ENCODE peak calls at places on chromosomes 6 and 20, in seven cellular contexts. One of them, this sample, is unnamed.

GRCh38 chr6:116313377-116313776 is 33.6 kb upstream of the TSPYL1 start:
- DNase-seq in upper lobe of right lung: no peak
- DNase-seq in neural crest cell: no peak
- DNase-seq in AG08395: peak; percentile 24
- DNase-seq in left colon: no peak
- DNase-seq in psoas muscle: no peak
- DNase-seq in hippocampal formation: no peak
- DNase-seq in this sample: no peak

GRCh38 chr6:106799008-106799952 is 169.9 kb downstream of the QRSL1 start:
- DNase-seq in psoas muscle: no peak
- DNase-seq in hippocampal formation: no peak
- DNase-seq in AG08395: peak; percentile 69
- DNase-seq in upper lobe of right lung: no peak
- DNase-seq in neural crest cell: no peak
- DNase-seq in left colon: no peak
- DNase-seq in this sample: no peak

GRCh38 chr20:20482453-20482852 is 114.5 kb downstream of the INSM1 start:
- DNase-seq in upper lobe of right lung: no peak
- DNase-seq in hippocampal formation: no peak
- DNase-seq in neural crest cell: no peak
- DNase-seq in psoas muscle: no peak
- DNase-seq in AG08395: no peak
- DNase-seq in left colon: no peak
- DNase-seq in this sample: no peak

GRCh38 chr6:156752666-156753301 is 24.4 kb upstream of the ARID1B start:
- DNase-seq in left colon: peak; percentile 40
- DNase-seq in upper lobe of right lung: no peak
- DNase-seq in AG08395: no peak
- DNase-seq in psoas muscle: no peak
- DNase-seq in hippocampal formation: no peak
- DNase-seq in neural crest cell: no peak
- DNase-seq in this sample: no peak

GRCh38 chr6:39886871-39887270 is 47.4 kb downstream of the MOCS1 start:
- DNase-seq in left colon: no peak
- DNase-seq in AG08395: no peak
- DNase-seq in hippocampal formation: no peak
- DNase-seq in neural crest cell: no peak
- DNase-seq in psoas muscle: no peak
- DNase-seq in upper lobe of right lung: no peak
- DNase-seq in this sample: no peak

GRCh38 chr6:125598422-125598821 is 151.0 kb upstream of the HEY2 start:
- DNase-seq in left colon: peak; percentile 12
- DNase-seq in upper lobe of right lung: peak; percentile 80
- DNase-seq in AG08395: peak; percentile 85
- DNase-seq in hippocampal formation: no peak
- DNase-seq in psoas muscle: peak; percentile 94
- DNase-seq in neural crest cell: no peak
- DNase-seq in this sample: no peak

GRCh38 chr20:58605292-58606065 is 45.6 kb upstream of the STX16 start:
- DNase-seq in left colon: no peak
- DNase-seq in psoas muscle: peak; percentile 30
- DNase-seq in hippocampal formation: no peak
- DNase-seq in neural crest cell: no peak
- DNase-seq in AG08395: no peak
- DNase-seq in upper lobe of right lung: no peak
- DNase-seq in this sample: no peak

GRCh38 chr6:75201901-75202672 is 3.8 kb downstream of the COL12A1 start:
- DNase-seq in hippocampal formation: no peak
- DNase-seq in AG08395: no peak
- DNase-seq in neural crest cell: peak; percentile 14
- DNase-seq in upper lobe of right lung: no peak
- DNase-seq in left colon: peak; percentile 9
- DNase-seq in psoas muscle: peak; percentile 71
- DNase-seq in this sample: no peak

GRCh38 chr6:52457096-52457495 is 37.0 kb downstream of the EFHC1 start:
- DNase-seq in hippocampal formation: no peak
- DNase-seq in psoas muscle: no peak
- DNase-seq in neural crest cell: no peak
- DNase-seq in AG08395: no peak
- DNase-seq in left colon: no peak
- DNase-seq in upper lobe of right lung: no peak
- DNase-seq in this sample: no peak

GRCh38 chr6:159654483-159655098 is 38.5 kb downstream of the SOD2 start:
- DNase-seq in upper lobe of right lung: no peak
- DNase-seq in AG08395: peak; percentile 54
- DNase-seq in left colon: no peak
- DNase-seq in hippocampal formation: no peak
- DNase-seq in psoas muscle: no peak
- DNase-seq in neural crest cell: no peak
- DNase-seq in this sample: peak; percentile 53

GRCh38 chr6:44464527-44465310 is 77.2 kb downstream of the CDC5L start:
- DNase-seq in hippocampal formation: no peak
- DNase-seq in upper lobe of right lung: peak; percentile 74
- DNase-seq in left colon: no peak
- DNase-seq in AG08395: peak; percentile 59
- DNase-seq in psoas muscle: no peak
- DNase-seq in neural crest cell: no peak
- DNase-seq in this sample: no peak

GRCh38 chr6:143060806-143061596 is at the start of gene AIG1:
- DNase-seq in neural crest cell: peak; percentile 55
- DNase-seq in psoas muscle: peak; percentile 86
- DNase-seq in upper lobe of right lung: no peak
- DNase-seq in left colon: peak; percentile 84
- DNase-seq in AG08395: no peak
- DNase-seq in hippocampal formation: peak; percentile 81
- DNase-seq in this sample: peak; percentile 74

GRCh38 chr20:61953789-61954125 is 111.9 kb downstream of the TAF4 start:
- DNase-seq in upper lobe of right lung: no peak
- DNase-seq in psoas muscle: no peak
- DNase-seq in left colon: no peak
- DNase-seq in AG08395: no peak
- DNase-seq in neural crest cell: no peak
- DNase-seq in hippocampal formation: no peak
- DNase-seq in this sample: no peak

GRCh38 chr6:166814386-166814785 is 142.0 kb downstream of the RNASET2 start:
- DNase-seq in left colon: no peak
- DNase-seq in psoas muscle: no peak
- DNase-seq in neural crest cell: no peak
- DNase-seq in hippocampal formation: no peak
- DNase-seq in upper lobe of right lung: no peak
- DNase-seq in AG08395: no peak
- DNase-seq in this sample: no peak

GRCh38 chr6:136594671-136595070 is 44.4 kb upstream of the MAP7 start:
- DNase-seq in upper lobe of right lung: no peak
- DNase-seq in psoas muscle: no peak
- DNase-seq in AG08395: no peak
- DNase-seq in neural crest cell: no peak
- DNase-seq in hippocampal formation: no peak
- DNase-seq in left colon: no peak
- DNase-seq in this sample: no peak

GRCh38 chr6:139161169-139161568 is 26.3 kb downstream of the HECA start:
- DNase-seq in psoas muscle: no peak
- DNase-seq in left colon: no peak
- DNase-seq in neural crest cell: no peak
- DNase-seq in hippocampal formation: no peak
- DNase-seq in AG08395: peak; percentile 32
- DNase-seq in upper lobe of right lung: no peak
- DNase-seq in this sample: peak; percentile 91

GRCh38 chr20:36017034-36017951 is 48.9 kb downstream of the CNBD2 start:
- DNase-seq in psoas muscle: no peak
- DNase-seq in hippocampal formation: no peak
- DNase-seq in AG08395: peak; percentile 85
- DNase-seq in left colon: peak; percentile 4
- DNase-seq in upper lobe of right lung: peak; percentile 84
- DNase-seq in neural crest cell: no peak
- DNase-seq in this sample: no peak

GRCh38 chr20:48789781-48790544 is 37.8 kb downstream of the PREX1 start:
- DNase-seq in psoas muscle: no peak
- DNase-seq in hippocampal formation: no peak
- DNase-seq in left colon: no peak
- DNase-seq in neural crest cell: no peak
- DNase-seq in AG08395: no peak
- DNase-seq in upper lobe of right lung: no peak
- DNase-seq in this sample: no peak

GRCh38 chr20:48076247-48076646 is 291.0 kb upstream of the SULF2 start:
- DNase-seq in AG08395: no peak
- DNase-seq in hippocampal formation: no peak
- DNase-seq in upper lobe of right lung: no peak
- DNase-seq in neural crest cell: no peak
- DNase-seq in left colon: no peak
- DNase-seq in psoas muscle: no peak
- DNase-seq in this sample: no peak

GRCh38 chr6:45555981-45556771 is 178.4 kb upstream of the SUPT3H start:
- DNase-seq in neural crest cell: no peak
- DNase-seq in upper lobe of right lung: no peak
- DNase-seq in psoas muscle: no peak
- DNase-seq in left colon: no peak
- DNase-seq in AG08395: no peak
- DNase-seq in hippocampal formation: no peak
- DNase-seq in this sample: no peak

GRCh38 chr6:56713285-56713684 is 70.6 kb upstream of the DST start:
- DNase-seq in AG08395: peak; percentile 79
- DNase-seq in hippocampal formation: no peak
- DNase-seq in psoas muscle: peak; percentile 54
- DNase-seq in neural crest cell: no peak
- DNase-seq in left colon: no peak
- DNase-seq in upper lobe of right lung: no peak
- DNase-seq in this sample: no peak

GRCh38 chr6:152136449-152136825 is 329.0 kb downstream of the ESR1 start:
- DNase-seq in left colon: no peak
- DNase-seq in upper lobe of right lung: no peak
- DNase-seq in neural crest cell: no peak
- DNase-seq in hippocampal formation: no peak
- DNase-seq in AG08395: no peak
- DNase-seq in psoas muscle: no peak
- DNase-seq in this sample: no peak

GRCh38 chr6:33018904-33019303 is 9.5 kb upstream of the HLA-DOA start:
- DNase-seq in hippocampal formation: peak; percentile 36
- DNase-seq in neural crest cell: no peak
- DNase-seq in AG08395: peak; percentile 28
- DNase-seq in upper lobe of right lung: peak; percentile 84
- DNase-seq in left colon: peak; percentile 63
- DNase-seq in psoas muscle: peak; percentile 65
- DNase-seq in this sample: no peak

GRCh38 chr6:100433726-100434435 is 30.8 kb downstream of the SIM1 start:
- DNase-seq in psoas muscle: no peak
- DNase-seq in AG08395: no peak
- DNase-seq in hippocampal formation: no peak
- DNase-seq in neural crest cell: no peak
- DNase-seq in left colon: no peak
- DNase-seq in upper lobe of right lung: no peak
- DNase-seq in this sample: no peak

GRCh38 chr6:15518878-15519277 is 143.9 kb downstream of the DTNBP1 start:
- DNase-seq in left colon: no peak
- DNase-seq in neural crest cell: no peak
- DNase-seq in psoas muscle: no peak
- DNase-seq in AG08395: no peak
- DNase-seq in hippocampal formation: no peak
- DNase-seq in upper lobe of right lung: peak; percentile 52
- DNase-seq in this sample: no peak

GRCh38 chr6:42201382-42201781 is 6.6 kb upstream of the GUCA1B start:
- DNase-seq in upper lobe of right lung: no peak
- DNase-seq in AG08395: no peak
- DNase-seq in left colon: no peak
- DNase-seq in hippocampal formation: no peak
- DNase-seq in neural crest cell: no peak
- DNase-seq in psoas muscle: no peak
- DNase-seq in this sample: no peak

GRCh38 chr20:37297066-37297736 is 7.7 kb downstream of the MANBAL start:
- DNase-seq in neural crest cell: no peak
- DNase-seq in hippocampal formation: no peak
- DNase-seq in left colon: no peak
- DNase-seq in AG08395: peak; percentile 74
- DNase-seq in upper lobe of right lung: no peak
- DNase-seq in psoas muscle: no peak
- DNase-seq in this sample: no peak